ENCODE peak calls at places on chromosomes 13 and 19, in seven cellular contexts. One of them, this sample, is unnamed.

GRCh38 chr19:54252845-54253244 is 4.2 kb downstream of the LILRB5 start:
- DNase-seq in sigmoid colon: peak; percentile 30
- DNase-seq in astrocyte of the spinal cord: no peak
- DNase-seq in hepatocyte: no peak
- DNase-seq in fibroblast of pulmonary artery: no peak
- DNase-seq in AG09309: no peak
- DNase-seq in fibroblast of the aortic adventitia: no peak
- DNase-seq in this sample: no peak

GRCh38 chr19:5803441-5803751 is 1.5 kb upstream of the NRTN start:
- DNase-seq in sigmoid colon: peak; percentile 65
- DNase-seq in astrocyte of the spinal cord: no peak
- DNase-seq in hepatocyte: no peak
- DNase-seq in fibroblast of pulmonary artery: no peak
- DNase-seq in AG09309: no peak
- DNase-seq in fibroblast of the aortic adventitia: no peak
- DNase-seq in this sample: no peak

GRCh38 chr19:47226426-47227346 is 4.3 kb downstream of the BBC3 start:
- DNase-seq in sigmoid colon: peak; percentile 94
- DNase-seq in astrocyte of the spinal cord: peak; percentile 49
- DNase-seq in hepatocyte: peak; percentile 79
- DNase-seq in fibroblast of pulmonary artery: peak; percentile 68
- DNase-seq in AG09309: no peak
- DNase-seq in fibroblast of the aortic adventitia: peak; percentile 76
- DNase-seq in this sample: peak; percentile 74

GRCh38 chr19:48468806-48469055 is 438 bp upstream of the CYTH2 start:
- DNase-seq in sigmoid colon: peak; percentile 100
- DNase-seq in astrocyte of the spinal cord: no peak
- DNase-seq in hepatocyte: no peak
- DNase-seq in fibroblast of pulmonary artery: no peak
- DNase-seq in AG09309: no peak
- DNase-seq in fibroblast of the aortic adventitia: no peak
- DNase-seq in this sample: no peak

GRCh38 chr13:42137856-42138537 is 89.5 kb downstream of the DGKH start:
- DNase-seq in sigmoid colon: no peak
- DNase-seq in astrocyte of the spinal cord: peak; percentile 37
- DNase-seq in hepatocyte: no peak
- DNase-seq in fibroblast of pulmonary artery: peak; percentile 58
- DNase-seq in AG09309: no peak
- DNase-seq in fibroblast of the aortic adventitia: peak; percentile 42
- DNase-seq in this sample: peak; percentile 66

GRCh38 chr19:55962186-55962585 is 14.6 kb downstream of the NLRP8 start:
- DNase-seq in sigmoid colon: no peak
- DNase-seq in astrocyte of the spinal cord: no peak
- DNase-seq in hepatocyte: no peak
- DNase-seq in fibroblast of pulmonary artery: no peak
- DNase-seq in AG09309: no peak
- DNase-seq in fibroblast of the aortic adventitia: no peak
- DNase-seq in this sample: no peak

GRCh38 chr13:69213331-69213850 is 894.2 kb upstream of the ATXN8OS start:
- DNase-seq in sigmoid colon: no peak
- DNase-seq in astrocyte of the spinal cord: no peak
- DNase-seq in hepatocyte: no peak
- DNase-seq in fibroblast of pulmonary artery: no peak
- DNase-seq in AG09309: no peak
- DNase-seq in fibroblast of the aortic adventitia: no peak
- DNase-seq in this sample: no peak

GRCh38 chr19:33388817-33389573 is 15.5 kb downstream of the CEBPG start:
- DNase-seq in sigmoid colon: peak; percentile 71
- DNase-seq in astrocyte of the spinal cord: no peak
- DNase-seq in hepatocyte: no peak
- DNase-seq in fibroblast of pulmonary artery: no peak
- DNase-seq in AG09309: no peak
- DNase-seq in fibroblast of the aortic adventitia: no peak
- DNase-seq in this sample: no peak

GRCh38 chr13:29319451-29319850 is 276.0 kb downstream of the SLC7A1 start:
- DNase-seq in sigmoid colon: no peak
- DNase-seq in astrocyte of the spinal cord: no peak
- DNase-seq in hepatocyte: no peak
- DNase-seq in fibroblast of pulmonary artery: no peak
- DNase-seq in AG09309: no peak
- DNase-seq in fibroblast of the aortic adventitia: no peak
- DNase-seq in this sample: no peak

GRCh38 chr13:26488236-26489028 is 69.1 kb upstream of the WASF3 start:
- DNase-seq in sigmoid colon: peak; percentile 40
- DNase-seq in astrocyte of the spinal cord: no peak
- DNase-seq in hepatocyte: no peak
- DNase-seq in fibroblast of pulmonary artery: no peak
- DNase-seq in AG09309: no peak
- DNase-seq in fibroblast of the aortic adventitia: no peak
- DNase-seq in this sample: no peak

GRCh38 chr13:43293008-43293407 is 269.6 kb downstream of the DNAJC15 start:
- DNase-seq in sigmoid colon: no peak
- DNase-seq in astrocyte of the spinal cord: no peak
- DNase-seq in hepatocyte: no peak
- DNase-seq in fibroblast of pulmonary artery: no peak
- DNase-seq in AG09309: no peak
- DNase-seq in fibroblast of the aortic adventitia: no peak
- DNase-seq in this sample: no peak

GRCh38 chr13:62551588-62551987 is 1135.9 kb upstream of the PCDH20 start:
- DNase-seq in sigmoid colon: no peak
- DNase-seq in astrocyte of the spinal cord: no peak
- DNase-seq in hepatocyte: no peak
- DNase-seq in fibroblast of pulmonary artery: no peak
- DNase-seq in AG09309: no peak
- DNase-seq in fibroblast of the aortic adventitia: no peak
- DNase-seq in this sample: no peak

GRCh38 chr19:55519461-55520311 is 17.2 kb downstream of the SBK2 start:
- DNase-seq in sigmoid colon: no peak
- DNase-seq in astrocyte of the spinal cord: peak; percentile 75
- DNase-seq in hepatocyte: no peak
- DNase-seq in fibroblast of pulmonary artery: peak; percentile 72
- DNase-seq in AG09309: peak; percentile 81
- DNase-seq in fibroblast of the aortic adventitia: peak; percentile 73
- DNase-seq in this sample: peak; percentile 67

GRCh38 chr19:46710687-46711086 is 6.2 kb downstream of the PRKD2 start:
- DNase-seq in sigmoid colon: no peak
- DNase-seq in astrocyte of the spinal cord: no peak
- DNase-seq in hepatocyte: no peak
- DNase-seq in fibroblast of pulmonary artery: no peak
- DNase-seq in AG09309: no peak
- DNase-seq in fibroblast of the aortic adventitia: no peak
- DNase-seq in this sample: no peak

GRCh38 chr13:101757446-101758039 is 305.1 kb downstream of the ITGBL1 start:
- DNase-seq in sigmoid colon: no peak
- DNase-seq in astrocyte of the spinal cord: peak; percentile 63
- DNase-seq in hepatocyte: peak; percentile 30
- DNase-seq in fibroblast of pulmonary artery: peak; percentile 47
- DNase-seq in AG09309: peak; percentile 14
- DNase-seq in fibroblast of the aortic adventitia: peak; percentile 71
- DNase-seq in this sample: peak; percentile 79

GRCh38 chr13:95296326-95296939 is 4.8 kb downstream of the ABCC4 start:
- DNase-seq in sigmoid colon: no peak
- DNase-seq in astrocyte of the spinal cord: no peak
- DNase-seq in hepatocyte: peak; percentile 46
- DNase-seq in fibroblast of pulmonary artery: peak; percentile 39
- DNase-seq in AG09309: no peak
- DNase-seq in fibroblast of the aortic adventitia: no peak
- DNase-seq in this sample: no peak

GRCh38 chr13:99972190-99972731 is 694 bp upstream of the ZIC5 start:
- DNase-seq in sigmoid colon: no peak
- DNase-seq in astrocyte of the spinal cord: no peak
- DNase-seq in hepatocyte: no peak
- DNase-seq in fibroblast of pulmonary artery: no peak
- DNase-seq in AG09309: no peak
- DNase-seq in fibroblast of the aortic adventitia: no peak
- DNase-seq in this sample: no peak

GRCh38 chr13:113589251-113589960 is 4.9 kb downstream of the TFDP1 start:
- DNase-seq in sigmoid colon: no peak
- DNase-seq in astrocyte of the spinal cord: no peak
- DNase-seq in hepatocyte: no peak
- DNase-seq in fibroblast of pulmonary artery: no peak
- DNase-seq in AG09309: no peak
- DNase-seq in fibroblast of the aortic adventitia: no peak
- DNase-seq in this sample: no peak

GRCh38 chr13:77872995-77873394 is 45.6 kb downstream of the EDNRB start:
- DNase-seq in sigmoid colon: no peak
- DNase-seq in astrocyte of the spinal cord: no peak
- DNase-seq in hepatocyte: no peak
- DNase-seq in fibroblast of pulmonary artery: no peak
- DNase-seq in AG09309: no peak
- DNase-seq in fibroblast of the aortic adventitia: no peak
- DNase-seq in this sample: no peak

GRCh38 chr13:98527526-98527925 is 49.4 kb downstream of the STK24 start:
- DNase-seq in sigmoid colon: peak; percentile 58
- DNase-seq in astrocyte of the spinal cord: no peak
- DNase-seq in hepatocyte: no peak
- DNase-seq in fibroblast of pulmonary artery: no peak
- DNase-seq in AG09309: no peak
- DNase-seq in fibroblast of the aortic adventitia: no peak
- DNase-seq in this sample: no peak

GRCh38 chr13:98524391-98524790 is 52.5 kb downstream of the STK24 start:
- DNase-seq in sigmoid colon: no peak
- DNase-seq in astrocyte of the spinal cord: peak; percentile 60
- DNase-seq in hepatocyte: no peak
- DNase-seq in fibroblast of pulmonary artery: no peak
- DNase-seq in AG09309: no peak
- DNase-seq in fibroblast of the aortic adventitia: no peak
- DNase-seq in this sample: peak; percentile 21

GRCh38 chr13:98525452-98525851 is 51.5 kb downstream of the STK24 start:
- DNase-seq in sigmoid colon: peak; percentile 63
- DNase-seq in astrocyte of the spinal cord: no peak
- DNase-seq in hepatocyte: no peak
- DNase-seq in fibroblast of pulmonary artery: no peak
- DNase-seq in AG09309: no peak
- DNase-seq in fibroblast of the aortic adventitia: no peak
- DNase-seq in this sample: no peak

GRCh38 chr13:98524793-98525192 is 52.1 kb downstream of the STK24 start:
- DNase-seq in sigmoid colon: no peak
- DNase-seq in astrocyte of the spinal cord: no peak
- DNase-seq in hepatocyte: no peak
- DNase-seq in fibroblast of pulmonary artery: no peak
- DNase-seq in AG09309: no peak
- DNase-seq in fibroblast of the aortic adventitia: no peak
- DNase-seq in this sample: no peak

GRCh38 chr13:98525852-98526512 is 50.9 kb downstream of the STK24 start:
- DNase-seq in sigmoid colon: peak; percentile 48
- DNase-seq in astrocyte of the spinal cord: peak; percentile 40
- DNase-seq in hepatocyte: no peak
- DNase-seq in fibroblast of pulmonary artery: no peak
- DNase-seq in AG09309: no peak
- DNase-seq in fibroblast of the aortic adventitia: no peak
- DNase-seq in this sample: peak; percentile 71
- H3K4me3 ChIP-seq in sigmoid colon: no peak overlapping the region
- H3K4me3 ChIP-seq in astrocyte of the spinal cord: no peak overlapping the region
- H3K4me3 ChIP-seq in hepatocyte: no peak overlapping the region
- H3K4me3 ChIP-seq in fibroblast of pulmonary artery: no peak overlapping the region
- H3K4me3 ChIP-seq in AG09309: no peak overlapping the region
- H3K4me3 ChIP-seq in fibroblast of the aortic adventitia: no peak overlapping the region
- H3K4me3 ChIP-seq in this sample: no peak overlapping the region

DNA sequence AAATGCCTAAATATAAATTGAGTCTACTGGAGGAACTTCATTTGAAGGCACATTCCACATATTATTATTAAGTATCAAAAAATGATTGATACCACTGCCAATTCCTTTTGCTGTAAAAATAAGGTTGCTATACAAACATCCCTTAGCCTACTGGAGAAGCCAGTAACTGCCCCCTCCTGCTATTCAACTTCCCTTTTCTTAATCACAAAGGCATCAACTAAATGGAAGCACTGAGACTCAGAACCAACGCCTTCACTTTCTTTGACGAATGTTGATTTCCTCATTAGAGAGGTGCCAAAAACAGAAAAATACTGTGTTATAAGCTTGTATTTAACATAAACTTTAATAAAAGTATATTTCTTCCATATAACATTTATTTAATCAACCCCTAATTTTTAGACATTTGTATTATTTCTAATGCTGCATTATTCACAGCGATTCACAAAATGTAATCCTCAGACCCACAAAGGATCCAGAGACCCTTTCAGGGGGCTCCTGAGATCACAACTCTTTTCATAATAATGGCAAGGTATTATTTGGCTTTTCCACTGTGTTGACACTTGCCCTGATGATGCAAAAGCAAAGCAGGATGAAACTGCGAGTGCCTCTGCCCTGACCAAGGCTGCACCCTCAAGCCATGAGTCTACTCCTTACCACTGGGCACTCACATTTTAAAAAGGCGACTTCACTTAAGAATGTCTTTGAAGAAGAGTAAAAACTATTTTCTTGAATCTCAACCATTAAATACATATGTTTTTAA is 11.6 kb downstream of the ELF1 start:
- DNase-seq in sigmoid colon: no peak
- DNase-seq in astrocyte of the spinal cord: no peak
- DNase-seq in hepatocyte: no peak
- DNase-seq in fibroblast of pulmonary artery: no peak
- DNase-seq in AG09309: no peak
- DNase-seq in fibroblast of the aortic adventitia: no peak
- DNase-seq in this sample: peak; percentile 36
- TF ChIP-seq CTCF in sigmoid colon: no peak
- TF ChIP-seq CTCF in astrocyte of the spinal cord: no peak
- TF ChIP-seq CTCF in hepatocyte: no peak
- TF ChIP-seq CTCF in fibroblast of pulmonary artery: no peak
- TF ChIP-seq CTCF in AG09309: no peak
- TF ChIP-seq CTCF in fibroblast of the aortic adventitia: no peak
- TF ChIP-seq CTCF in this sample: no peak

DNA sequence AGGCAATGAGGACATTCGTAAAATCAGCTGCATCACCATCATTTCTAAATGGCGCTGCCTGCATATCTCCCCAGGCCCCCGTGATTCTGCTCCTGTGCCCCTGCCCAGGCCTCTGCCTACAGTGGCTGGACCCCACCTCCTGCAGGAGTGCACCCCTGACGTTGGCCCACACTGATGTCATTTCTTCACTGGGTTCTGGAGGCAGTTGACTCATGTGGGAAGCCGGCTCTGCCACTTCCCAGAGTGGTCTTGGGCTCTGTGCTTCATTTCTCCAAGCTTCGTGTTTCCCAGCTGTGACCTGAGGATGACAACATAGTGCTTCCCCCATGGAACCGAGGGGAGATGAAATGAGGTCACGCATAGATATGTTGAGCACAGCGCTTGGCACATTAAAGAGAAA is 19.9 kb downstream of the CCNE1 start:
- DNase-seq in sigmoid colon: no peak
- DNase-seq in astrocyte of the spinal cord: no peak
- DNase-seq in hepatocyte: no peak
- DNase-seq in fibroblast of pulmonary artery: no peak
- DNase-seq in AG09309: no peak
- DNase-seq in fibroblast of the aortic adventitia: no peak
- DNase-seq in this sample: no peak
- H3K4me3 ChIP-seq in sigmoid colon: no peak overlapping the region
- H3K4me3 ChIP-seq in astrocyte of the spinal cord: no peak overlapping the region
- H3K4me3 ChIP-seq in hepatocyte: no peak overlapping the region
- H3K4me3 ChIP-seq in fibroblast of pulmonary artery: no peak overlapping the region
- H3K4me3 ChIP-seq in AG09309: no peak overlapping the region
- H3K4me3 ChIP-seq in fibroblast of the aortic adventitia: no peak overlapping the region
- H3K4me3 ChIP-seq in this sample: no peak overlapping the region

DNA sequence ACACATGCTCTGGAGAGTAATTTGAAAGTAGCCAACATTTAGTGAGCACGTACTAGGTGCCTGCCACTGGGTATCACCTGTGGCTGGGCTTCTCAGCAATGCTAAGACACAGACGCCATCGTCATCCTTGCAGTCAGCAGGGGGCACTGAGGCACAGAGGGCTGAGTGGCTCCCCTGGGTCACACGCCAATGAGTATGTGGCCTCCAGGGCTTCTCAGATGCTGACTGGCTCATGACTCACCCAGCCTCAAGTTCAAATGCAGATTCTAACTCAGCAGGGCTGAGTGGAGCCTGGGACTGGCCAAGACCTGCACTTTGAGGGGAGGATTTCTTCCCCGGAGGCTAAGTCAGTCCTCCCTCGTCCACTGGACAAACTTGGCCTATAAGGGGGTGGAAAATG is 115.1 kb upstream of the CACNA1A start:
- DNase-seq in sigmoid colon: no peak
- DNase-seq in astrocyte of the spinal cord: peak; percentile 95
- DNase-seq in hepatocyte: no peak
- DNase-seq in fibroblast of pulmonary artery: peak; percentile 10
- DNase-seq in AG09309: peak; percentile 80
- DNase-seq in fibroblast of the aortic adventitia: peak; percentile 88
- DNase-seq in this sample: peak; percentile 86
- TF ChIP-seq CTCF in sigmoid colon: no peak
- TF ChIP-seq CTCF in astrocyte of the spinal cord: peak; percentile 51
- TF ChIP-seq CTCF in hepatocyte: no peak
- TF ChIP-seq CTCF in fibroblast of pulmonary artery: no peak
- TF ChIP-seq CTCF in AG09309: peak; percentile 47
- TF ChIP-seq CTCF in fibroblast of the aortic adventitia: peak; percentile 43
- TF ChIP-seq CTCF in this sample: peak; percentile 22